ENCODE peak calls at places on chromosomes 6 and 20, in seven cellular contexts. One of them, this sample, is unnamed.
A peak's percentile ranks its signal among the peaks of the same experiment; 100 is the strongest.

GRCh38 chr20:12916699-12917098 is 92.1 kb upstream of the SPTLC3 start:
- DNase-seq in IMR-90: no peak
- DNase-seq in fibroblast of pulmonary artery: no peak
- DNase-seq in endodermal cell: peak; percentile 63
- DNase-seq in aorta: no peak
- DNase-seq in HFF-Myc: no peak
- DNase-seq in right atrium auricular region: no peak
- DNase-seq in this sample: peak; percentile 32

GRCh38 chr6:108030223-108030622 is 44.3 kb downstream of the OSTM1 start:
- DNase-seq in IMR-90: no peak
- DNase-seq in fibroblast of pulmonary artery: no peak
- DNase-seq in endodermal cell: no peak
- DNase-seq in aorta: no peak
- DNase-seq in HFF-Myc: no peak
- DNase-seq in right atrium auricular region: no peak
- DNase-seq in this sample: no peak

GRCh38 chr20:22374066-22374465 is 210.3 kb downstream of the FOXA2 start:
- DNase-seq in IMR-90: no peak
- DNase-seq in fibroblast of pulmonary artery: no peak
- DNase-seq in endodermal cell: no peak
- DNase-seq in aorta: no peak
- DNase-seq in HFF-Myc: no peak
- DNase-seq in right atrium auricular region: no peak
- DNase-seq in this sample: peak; percentile 93

GRCh38 chr6:126040826-126041225 is 54.5 kb downstream of the TRMT11 start:
- DNase-seq in IMR-90: peak; percentile 78
- DNase-seq in fibroblast of pulmonary artery: peak; percentile 76
- DNase-seq in endodermal cell: no peak
- DNase-seq in aorta: no peak
- DNase-seq in HFF-Myc: peak; percentile 36
- DNase-seq in right atrium auricular region: no peak
- DNase-seq in this sample: peak; percentile 75

GRCh38 chr6:156839591-156840001 is 62.4 kb downstream of the ARID1B start:
- DNase-seq in IMR-90: peak; percentile 67
- DNase-seq in fibroblast of pulmonary artery: peak; percentile 74
- DNase-seq in endodermal cell: no peak
- DNase-seq in aorta: no peak
- DNase-seq in HFF-Myc: no peak
- DNase-seq in right atrium auricular region: peak; percentile 71
- DNase-seq in this sample: no peak

GRCh38 chr6:12311106-12311505 is 20.9 kb downstream of the EDN1 start:
- DNase-seq in IMR-90: no peak
- DNase-seq in fibroblast of pulmonary artery: peak; percentile 37
- DNase-seq in endodermal cell: no peak
- DNase-seq in aorta: no peak
- DNase-seq in HFF-Myc: no peak
- DNase-seq in right atrium auricular region: no peak
- DNase-seq in this sample: peak; percentile 73

GRCh38 chr6:43668151-43669028 is 19.2 kb downstream of the MRPS18A start:
- DNase-seq in IMR-90: peak; percentile 36
- DNase-seq in fibroblast of pulmonary artery: peak; percentile 67
- DNase-seq in endodermal cell: peak; percentile 92
- DNase-seq in aorta: peak; percentile 80
- DNase-seq in HFF-Myc: peak; percentile 24
- DNase-seq in right atrium auricular region: peak; percentile 71
- DNase-seq in this sample: peak; percentile 82

GRCh38 chr6:54730767-54731665 is 115.6 kb upstream of the FAM83B start:
- DNase-seq in IMR-90: no peak
- DNase-seq in fibroblast of pulmonary artery: no peak
- DNase-seq in endodermal cell: no peak
- DNase-seq in aorta: no peak
- DNase-seq in HFF-Myc: no peak
- DNase-seq in right atrium auricular region: no peak
- DNase-seq in this sample: no peak

GRCh38 chr6:24836116-24836515 is 37.4 kb upstream of the ARMH2 start:
- DNase-seq in IMR-90: no peak
- DNase-seq in fibroblast of pulmonary artery: peak; percentile 18
- DNase-seq in endodermal cell: no peak
- DNase-seq in aorta: no peak
- DNase-seq in HFF-Myc: no peak
- DNase-seq in right atrium auricular region: no peak
- DNase-seq in this sample: no peak

GRCh38 chr6:127146935-127147334 is 28.5 kb downstream of the RSPO3 start:
- DNase-seq in IMR-90: peak; percentile 82
- DNase-seq in fibroblast of pulmonary artery: peak; percentile 76
- DNase-seq in endodermal cell: no peak
- DNase-seq in aorta: no peak
- DNase-seq in HFF-Myc: peak; percentile 81
- DNase-seq in right atrium auricular region: no peak
- DNase-seq in this sample: peak; percentile 14

GRCh38 chr6:87393026-87393622 is 14.6 kb upstream of the CFAP206 start:
- DNase-seq in IMR-90: peak; percentile 70
- DNase-seq in fibroblast of pulmonary artery: peak; percentile 80
- DNase-seq in endodermal cell: no peak
- DNase-seq in aorta: no peak
- DNase-seq in HFF-Myc: peak; percentile 32
- DNase-seq in right atrium auricular region: no peak
- DNase-seq in this sample: peak; percentile 76

GRCh38 chr6:34934516-34934915 is 45.5 kb downstream of the ANKS1A start:
- DNase-seq in IMR-90: peak; percentile 59
- DNase-seq in fibroblast of pulmonary artery: peak; percentile 97
- DNase-seq in endodermal cell: no peak
- DNase-seq in aorta: peak; percentile 94
- DNase-seq in HFF-Myc: peak; percentile 31
- DNase-seq in right atrium auricular region: peak; percentile 92
- DNase-seq in this sample: peak; percentile 79

GRCh38 chr20:62065669-62066338 is at the start of gene TAF4:
- DNase-seq in IMR-90: peak; percentile 60
- DNase-seq in fibroblast of pulmonary artery: peak; percentile 74
- DNase-seq in endodermal cell: peak; percentile 89
- DNase-seq in aorta: peak; percentile 93
- DNase-seq in HFF-Myc: no peak
- DNase-seq in right atrium auricular region: peak; percentile 73
- DNase-seq in this sample: peak; percentile 73

GRCh38 chr20:36214684-36215256 is 21.5 kb upstream of the AAR2 start:
- DNase-seq in IMR-90: peak; percentile 33
- DNase-seq in fibroblast of pulmonary artery: peak; percentile 53
- DNase-seq in endodermal cell: peak; percentile 72
- DNase-seq in aorta: peak; percentile 9
- DNase-seq in HFF-Myc: no peak
- DNase-seq in right atrium auricular region: no peak
- DNase-seq in this sample: peak; percentile 50

GRCh38 chr20:63174309-63175030 is 41.5 kb downstream of the YTHDF1 start:
- DNase-seq in IMR-90: no peak
- DNase-seq in fibroblast of pulmonary artery: no peak
- DNase-seq in endodermal cell: no peak
- DNase-seq in aorta: no peak
- DNase-seq in HFF-Myc: no peak
- DNase-seq in right atrium auricular region: no peak
- DNase-seq in this sample: no peak

GRCh38 chr6:12748815-12749521 is 32.4 kb downstream of the PHACTR1 start:
- DNase-seq in IMR-90: no peak
- DNase-seq in fibroblast of pulmonary artery: no peak
- DNase-seq in endodermal cell: peak; percentile 88
- DNase-seq in aorta: peak; percentile 62
- DNase-seq in HFF-Myc: no peak
- DNase-seq in right atrium auricular region: no peak
- DNase-seq in this sample: no peak

GRCh38 chr20:36394340-36394965 is 88.3 kb downstream of the DLGAP4 start:
- DNase-seq in IMR-90: no peak
- DNase-seq in fibroblast of pulmonary artery: no peak
- DNase-seq in endodermal cell: no peak
- DNase-seq in aorta: no peak
- DNase-seq in HFF-Myc: no peak
- DNase-seq in right atrium auricular region: no peak
- DNase-seq in this sample: peak; percentile 42

GRCh38 chr6:30902709-30903108 is 5.3 kb upstream of the GTF2H4 start:
- DNase-seq in IMR-90: no peak
- DNase-seq in fibroblast of pulmonary artery: no peak
- DNase-seq in endodermal cell: no peak
- DNase-seq in aorta: no peak
- DNase-seq in HFF-Myc: no peak
- DNase-seq in right atrium auricular region: no peak
- DNase-seq in this sample: no peak

GRCh38 chr20:54078296-54078695 is 7.9 kb upstream of the BCAS1 start:
- DNase-seq in IMR-90: no peak
- DNase-seq in fibroblast of pulmonary artery: no peak
- DNase-seq in endodermal cell: no peak
- DNase-seq in aorta: no peak
- DNase-seq in HFF-Myc: no peak
- DNase-seq in right atrium auricular region: no peak
- DNase-seq in this sample: no peak

GRCh38 chr20:11544029-11544678 is 373.5 kb upstream of the BTBD3 start:
- DNase-seq in IMR-90: peak; percentile 75
- DNase-seq in fibroblast of pulmonary artery: peak; percentile 87
- DNase-seq in endodermal cell: peak; percentile 58
- DNase-seq in aorta: no peak
- DNase-seq in HFF-Myc: peak; percentile 48
- DNase-seq in right atrium auricular region: no peak
- DNase-seq in this sample: peak; percentile 79

GRCh38 chr6:53931086-53931485 is 136.3 kb downstream of the LRRC1 start:
- DNase-seq in IMR-90: no peak
- DNase-seq in fibroblast of pulmonary artery: no peak
- DNase-seq in endodermal cell: no peak
- DNase-seq in aorta: no peak
- DNase-seq in HFF-Myc: peak; percentile 61
- DNase-seq in right atrium auricular region: no peak
- DNase-seq in this sample: no peak

GRCh38 chr6:163427498-163428254 is 13.2 kb downstream of the QKI start:
- DNase-seq in IMR-90: peak; percentile 82
- DNase-seq in fibroblast of pulmonary artery: peak; percentile 91
- DNase-seq in endodermal cell: no peak
- DNase-seq in aorta: no peak
- DNase-seq in HFF-Myc: no peak
- DNase-seq in right atrium auricular region: no peak
- DNase-seq in this sample: peak; percentile 80
- H3K4me3 ChIP-seq in IMR-90: no peak overlapping the region
- H3K4me3 ChIP-seq in fibroblast of pulmonary artery: no peak overlapping the region
- H3K4me3 ChIP-seq in endodermal cell: no peak overlapping the region
- H3K4me3 ChIP-seq in aorta: no peak overlapping the region
- H3K4me3 ChIP-seq in HFF-Myc: no peak overlapping the region
- H3K4me3 ChIP-seq in right atrium auricular region: no peak overlapping the region
- H3K4me3 ChIP-seq in this sample: no peak overlapping the region

GRCh38 chr6:159981171-159981571 is 12.3 kb downstream of the IGF2R start:
- DNase-seq in IMR-90: no peak
- DNase-seq in fibroblast of pulmonary artery: no peak
- DNase-seq in endodermal cell: no peak
- DNase-seq in aorta: no peak
- DNase-seq in HFF-Myc: no peak
- DNase-seq in right atrium auricular region: no peak
- DNase-seq in this sample: no peak
- H3K4me3 ChIP-seq in IMR-90: no peak overlapping the region
- H3K4me3 ChIP-seq in fibroblast of pulmonary artery: no peak overlapping the region
- H3K4me3 ChIP-seq in endodermal cell: no peak overlapping the region
- H3K4me3 ChIP-seq in aorta: no peak overlapping the region
- H3K4me3 ChIP-seq in HFF-Myc: no peak overlapping the region
- H3K4me3 ChIP-seq in right atrium auricular region: no peak overlapping the region
- H3K4me3 ChIP-seq in this sample: no peak overlapping the region

DNA sequence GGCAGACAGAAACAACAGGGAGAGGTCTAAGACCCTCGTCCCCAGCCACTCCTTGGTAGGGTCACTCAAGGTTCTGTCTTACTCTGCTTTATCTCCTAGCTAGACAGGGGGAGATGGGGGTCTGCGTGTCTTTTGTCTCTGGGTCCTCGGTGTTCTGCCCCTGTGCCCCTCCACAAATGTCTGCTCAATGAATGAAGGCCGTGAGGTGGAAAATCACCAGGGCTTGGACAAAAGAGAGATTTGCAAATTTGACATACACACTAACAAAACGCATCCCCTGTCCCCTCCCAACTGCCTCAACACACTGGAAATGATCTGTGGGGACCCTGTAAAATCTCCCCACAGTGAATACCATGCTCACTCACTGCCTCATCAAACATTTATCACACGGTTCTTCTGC is 13.2 kb upstream of the VAPB start:
- DNase-seq in IMR-90: no peak
- DNase-seq in fibroblast of pulmonary artery: no peak
- DNase-seq in endodermal cell: no peak
- DNase-seq in aorta: no peak
- DNase-seq in HFF-Myc: no peak
- DNase-seq in right atrium auricular region: no peak
- DNase-seq in this sample: no peak
- H3K4me3 ChIP-seq in IMR-90: no peak overlapping the region
- H3K4me3 ChIP-seq in fibroblast of pulmonary artery: no peak overlapping the region
- H3K4me3 ChIP-seq in endodermal cell: no peak overlapping the region
- H3K4me3 ChIP-seq in aorta: no peak overlapping the region
- H3K4me3 ChIP-seq in HFF-Myc: no peak overlapping the region
- H3K4me3 ChIP-seq in right atrium auricular region: no peak overlapping the region
- H3K4me3 ChIP-seq in this sample: no peak overlapping the region

GRCh38 chr6:111921108-111921507 is 47.9 kb upstream of the FYN start:
- DNase-seq in IMR-90: no peak
- DNase-seq in fibroblast of pulmonary artery: no peak
- DNase-seq in endodermal cell: peak; percentile 52
- DNase-seq in aorta: no peak
- DNase-seq in HFF-Myc: no peak
- DNase-seq in right atrium auricular region: no peak
- DNase-seq in this sample: no peak
- H3K4me3 ChIP-seq in IMR-90: no peak overlapping the region
- H3K4me3 ChIP-seq in fibroblast of pulmonary artery: no peak overlapping the region
- H3K4me3 ChIP-seq in endodermal cell: no peak overlapping the region
- H3K4me3 ChIP-seq in aorta: no peak overlapping the region
- H3K4me3 ChIP-seq in HFF-Myc: no peak overlapping the region
- H3K4me3 ChIP-seq in right atrium auricular region: no peak overlapping the region
- H3K4me3 ChIP-seq in this sample: no peak overlapping the region

This sample was measured in epithelial cell of esophagus.